ENCODE peak calls at places on chromosomes 4 and X, in four cellular contexts. J is K562, Y is IMR-90, C is endothelial cell of umbilical vein. G is an unnamed sample.
A peak's percentile ranks its signal among the peaks of the same experiment; 100 is the strongest.

GRCh38 chrX:148441387-148441786 is 59.0 kb upstream of the AFF2 start:
- DNase-seq in J (no peak), Y (no peak), C (no peak), G (no peak)

GRCh38 chrX:39162322-39162721 is 361.1 kb downstream of the MID1IP1 start:
- DNase-seq in J (no peak), Y (no peak), C (no peak), G (no peak)

GRCh38 chr4:84474107-84474506 is 25.0 kb downstream of the NKX6-1 start:
- DNase-seq in J (no peak), Y (no peak), C (no peak), G (no peak)

GRCh38 chr4:138222041-138222440 is 20.1 kb downstream of the SLC7A11 start:
- DNase-seq in J (no peak), Y (peak; percentile 93), C (peak; percentile 79), G (no peak)

GRCh38 chrX:49291615-49292337 is 11.7 kb upstream of the GAGE10 start:
- DNase-seq in J (peak; percentile 64), Y (peak; percentile 45), C (peak; percentile 39), G (peak; percentile 9)

GRCh38 chr4:6639137-6639680 is 1.3 kb upstream of the MRFAP1 start:
- DNase-seq in J (no peak), Y (no peak), C (no peak), G (no peak)

GRCh38 chr4:83074086-83074704 is 39.2 kb downstream of the COPS4 start:
- DNase-seq in J (peak; percentile 40), Y (peak; percentile 82), C (peak; percentile 72), G (peak; percentile 26)

GRCh38 chr4:11223261-11223660 is 205.4 kb downstream of the HS3ST1 start:
- DNase-seq in J (no peak), Y (no peak), C (no peak), G (no peak)

GRCh38 chr4:2402053-2402452 is 16.4 kb downstream of the ZFYVE28 start:
- DNase-seq in J (peak; percentile 91), Y (no peak), C (peak; percentile 42), G (no peak)

DNA sequence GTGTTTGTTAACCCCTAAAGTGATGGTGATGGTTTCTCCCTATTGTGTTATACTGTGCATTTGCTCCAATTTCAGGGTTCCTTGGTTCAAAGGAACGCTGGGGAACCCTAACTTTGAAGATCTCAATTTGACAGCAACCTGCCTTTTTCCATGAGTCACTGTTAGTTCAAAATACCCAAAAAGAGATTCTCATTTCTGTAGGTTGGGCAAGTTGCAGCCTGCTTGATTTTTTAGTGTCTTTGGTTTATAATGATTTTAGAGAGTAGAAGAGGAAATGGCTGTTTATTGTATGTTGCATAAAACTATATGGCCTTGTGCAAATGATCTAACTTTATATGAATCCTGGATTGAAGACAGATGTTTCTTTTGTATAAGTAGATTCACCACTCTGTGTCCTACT is 23.1 kb downstream of the GAB1 start:
- DNase-seq in J (no peak), Y (no peak), C (no peak), G (no peak)
- H3K4me1 ChIP-seq in J (peaks cover 15% of the 10 kb centered on the region), Y (peaks cover 20% of the 10 kb centered on the region), C (peaks cover 26% of the 10 kb centered on the region), G (peaks cover 63% of the 10 kb centered on the region)

GRCh38 chr4:22477794-22478182 is 38.1 kb downstream of the ADGRA3 start:
- DNase-seq in J (no peak), Y (no peak), C (no peak), G (no peak)
- H3K9me1 ChIP-seq in J (no peaks in the 10 kb centered on the region), Y (peaks cover 6% of the 10 kb centered on the region), C (no peaks in the 10 kb centered on the region), G (peaks cover 2% of the 10 kb centered on the region)

GRCh38 chr4:185257086-185257485 is 47.7 kb downstream of the SNX25 start:
- DNase-seq in J (no peak), Y (no peak), C (no peak), G (no peak)
- H3K4me1 ChIP-seq in J (peaks cover 25% of the 10 kb centered on the region), Y (peaks cover 5% of the 10 kb centered on the region), C (peaks cover 2% of the 10 kb centered on the region), G (peaks cover 17% of the 10 kb centered on the region)

DNA sequence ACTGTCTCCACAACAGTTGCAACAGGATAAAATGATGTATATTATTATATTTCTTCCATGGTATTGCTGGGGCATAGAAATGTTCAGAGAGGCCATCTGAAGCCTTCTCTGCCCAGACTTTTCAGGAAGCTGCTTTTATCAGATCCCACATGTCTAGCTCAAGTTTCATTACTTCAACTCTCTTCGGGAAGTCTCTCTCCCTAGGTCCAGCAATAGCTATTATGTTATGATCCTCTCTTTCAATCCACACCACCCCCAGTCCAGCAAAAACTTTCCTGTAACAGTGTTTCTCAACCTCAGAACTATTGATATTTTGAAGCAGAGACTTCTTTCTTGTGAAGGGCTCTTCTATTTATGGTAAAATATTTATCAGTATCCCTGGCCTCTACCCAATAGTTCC is 44.9 kb downstream of the CXCL1 start:
- DNase-seq in J (no peak), Y (no peak), C (no peak), G (no peak)
- H3K9me1 ChIP-seq in J (no peaks in the 10 kb centered on the region), Y (peaks cover 3% of the 10 kb centered on the region), C (no peaks in the 10 kb centered on the region), G (no peaks in the 10 kb centered on the region)